ENCODE peak calls at places on chromosome 15, in eight cellular contexts. G is endothelial cell of umbilical vein, I is IMR-90, O is lower lobe of right lung, C is GM23338, Q is fibroblast of lung, D is cardiac muscle cell, X is neural progenitor cell. N is an unnamed sample. For H3K36me3 and H3K4me1, the result is how much of the 10 kb centered on the place peaks cover.

GRCh38 chr15:40256642-40257235 is 17.9 kb downstream of the PAK6 start:
- DNase-seq in G (no peak), I (peak), O (no peak), C (no peak), Q (no peak), D (peak), X (no peak), N (no peak)

GRCh38 chr15:66862111-66862815 is 160.2 kb downstream of the SMAD6 start:
- DNase-seq in G (no peak), I (no peak), O (no peak), C (peak), Q (no peak), D (no peak), X (no peak), N (peak)

GRCh38 chr15:40313531-40314398 is 6.0 kb upstream of the PLCB2 start:
- DNase-seq in G (peak), I (no peak), O (peak), C (no peak), Q (no peak), D (no peak), X (no peak), N (peak)

GRCh38 chr15:22961661-22962221 is 18.4 kb downstream of the CYFIP1 start:
- DNase-seq in G (peak), I (peak), O (no peak), C (no peak), Q (peak), D (peak), X (no peak), N (no peak)

GRCh38 chr15:51758645-51759044 is 7.2 kb downstream of the TMOD2 start:
- DNase-seq in G (no peak), I (peak), O (no peak), C (no peak), Q (peak), D (peak), X (no peak), N (peak)

GRCh38 chr15:93829115-93829849 is 402.1 kb upstream of the MCTP2 start:
- DNase-seq in G (no peak), I (no peak), O (no peak), C (no peak), Q (no peak), D (peak), X (no peak), N (no peak)

GRCh38 chr15:51104512-51104911 is 9.8 kb upstream of the TNFAIP8L3 start:
- DNase-seq in G (no peak), I (peak), O (no peak), C (no peak), Q (peak), D (peak), X (peak), N (peak)

GRCh38 chr15:94924971-94925593 is 693.7 kb downstream of the MCTP2 start:
- DNase-seq in G (peak), I (no peak), O (no peak), C (no peak), Q (peak), D (peak), X (no peak), N (no peak)

GRCh38 chr15:65666257-65666656 is 44.5 kb downstream of the SLC24A1 start:
- DNase-seq in G (peak), I (peak), O (no peak), C (no peak), Q (peak), D (peak), X (no peak), N (no peak)

GRCh38 chr15:80876034-80876433 is 96.9 kb downstream of the CEMIP start:
- DNase-seq in G (no peak), I (no peak), O (no peak), C (no peak), Q (no peak), D (peak), X (no peak), N (peak)

GRCh38 chr15:85412956-85413854 is 32.8 kb downstream of the AKAP13 start:
- DNase-seq in G (peak), I (peak), O (peak), C (no peak), Q (peak), D (peak), X (no peak), N (peak)

GRCh38 chr15:62779041-62779810 is 263.3 kb upstream of the TPM1 start:
- DNase-seq in G (peak), I (peak), O (no peak), C (no peak), Q (peak), D (peak), X (no peak), N (peak)

GRCh38 chr15:99707481-99708270 is 25.6 kb downstream of the LYSMD4 start:
- DNase-seq in G (peak), I (peak), O (no peak), C (no peak), Q (peak), D (no peak), X (no peak), N (no peak)

GRCh38 chr15:59501531-59502113 is 63.6 kb downstream of the FAM81A start:
- DNase-seq in G (peak), I (peak), O (no peak), C (peak), Q (peak), D (peak), X (peak), N (no peak)

GRCh38 chr15:65101418-65101890 is 13.5 kb downstream of the UBAP1L start:
- DNase-seq in G (peak), I (peak), O (peak), C (peak), Q (peak), D (peak), X (peak), N (peak)

GRCh38 chr15:67164811-67165652 is 89.4 kb downstream of the AAGAB start:
- DNase-seq in G (peak), I (peak), O (no peak), C (peak), Q (peak), D (peak), X (peak), N (peak)

GRCh38 chr15:95559875-95560394 is 770.6 kb upstream of the NR2F2 start:
- DNase-seq in G (peak), I (peak), O (no peak), C (no peak), Q (peak), D (peak), X (no peak), N (no peak)

GRCh38 chr15:65791335-65792129 is 561 bp downstream of the DENND4A start:
- DNase-seq in G (peak), I (no peak), O (peak), C (peak), Q (peak), D (peak), X (peak), N (peak)

DNA sequence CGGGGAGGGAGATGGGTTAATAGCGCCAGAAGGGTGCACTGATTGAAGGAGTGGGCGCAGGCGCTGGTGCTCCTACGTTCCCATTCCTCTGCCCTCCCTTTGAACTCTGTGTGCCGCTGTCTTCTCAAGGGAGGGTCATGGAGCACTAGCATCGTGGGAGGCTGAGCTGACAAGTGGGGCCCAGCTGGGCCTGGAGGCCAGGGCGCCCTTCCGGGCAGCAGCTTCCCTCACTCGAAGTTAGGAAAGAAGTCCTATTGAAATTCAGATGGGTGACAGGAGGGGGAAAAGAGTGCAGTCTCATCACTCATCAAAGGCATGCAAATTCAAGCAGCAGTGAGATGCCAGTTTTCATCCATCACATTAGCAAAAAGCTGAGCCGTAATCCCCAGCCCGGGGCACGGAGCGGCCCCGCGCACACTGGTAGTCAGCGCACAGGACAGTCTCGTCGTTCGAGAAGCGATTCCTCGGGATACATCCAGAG is 128.2 kb downstream of the LRRK1 start:
- DNase-seq in G (no peak), I (no peak), O (peak), C (peak), Q (peak), D (no peak), X (peak), N (no peak)
- H3K36me3 ChIP-seq in G (under half), I (under half), O (half or more), C (under half), Q (under half), D (under half), X (under half), N (under half)

GRCh38 chr15:90840954-90841353 is 27.4 kb upstream of the FURIN start:
- DNase-seq in G (no peak), I (no peak), O (no peak), C (no peak), Q (no peak), D (peak), X (no peak), N (no peak)

GRCh38 chr15:90838544-90838943 is 29.8 kb upstream of the FURIN start:
- DNase-seq in G (no peak), I (no peak), O (no peak), C (no peak), Q (no peak), D (no peak), X (no peak), N (no peak)

GRCh38 chr15:90840157-90840855 is 28.1 kb upstream of the FURIN start:
- DNase-seq in G (no peak), I (no peak), O (no peak), C (no peak), Q (no peak), D (no peak), X (no peak), N (no peak)

GRCh38 chr15:90838066-90838465 is 30.3 kb upstream of the FURIN start:
- DNase-seq in G (no peak), I (no peak), O (no peak), C (no peak), Q (no peak), D (no peak), X (no peak), N (no peak)

DNA sequence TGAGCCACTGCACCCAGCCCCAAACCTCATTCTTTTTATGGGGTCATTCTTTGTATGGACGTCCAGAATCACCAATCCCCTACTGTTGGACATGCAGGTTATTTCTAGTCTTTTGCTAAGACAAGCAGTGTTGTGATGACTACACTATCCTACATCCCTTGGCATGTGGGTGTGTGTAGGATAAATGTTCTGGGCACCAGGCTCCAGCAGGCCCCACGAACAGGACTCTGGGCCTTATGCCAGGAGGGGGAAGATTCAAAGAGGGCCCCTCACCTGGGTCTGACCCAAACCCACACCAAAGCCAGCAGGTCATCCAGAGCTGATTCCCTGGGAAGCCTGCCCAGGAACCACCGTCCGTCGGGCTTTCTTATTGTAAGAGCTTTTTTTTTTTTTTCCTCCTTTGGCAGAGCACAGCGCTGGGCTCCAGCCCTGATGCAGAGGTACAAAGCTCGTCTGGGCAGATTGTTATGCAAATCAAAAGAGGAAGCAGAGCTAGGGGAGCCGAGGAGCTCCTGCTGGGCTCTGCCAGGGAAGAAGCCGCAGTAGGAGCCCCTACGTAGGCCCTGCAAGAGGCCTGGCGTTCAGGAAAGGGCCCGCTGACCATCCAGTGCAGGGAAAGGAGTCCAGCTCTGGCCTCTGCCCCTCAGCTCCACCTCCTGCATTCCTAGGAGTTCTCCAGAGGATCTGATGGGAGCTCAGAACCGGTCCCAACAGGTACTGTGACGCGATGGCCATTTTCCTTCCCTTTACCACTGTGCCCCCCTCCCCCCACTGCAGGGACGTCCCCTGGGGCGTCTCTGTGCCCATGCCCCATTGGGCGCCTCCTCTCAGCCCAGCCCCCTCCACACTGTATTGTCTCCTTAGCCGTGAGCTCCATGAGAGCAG is 29.0 kb upstream of the FURIN start:
- DNase-seq in G (no peak), I (peak), O (peak), C (peak), Q (no peak), D (peak), X (peak), N (no peak)
- H3K4me1 ChIP-seq in G (under half), I (under half), O (under half), C (under half), Q (under half), D (under half), X (under half), N (under half)

GRCh38 chr15:77075528-77075927 is 4.6 kb upstream of the TSPAN3 start:
- DNase-seq in G (no peak), I (no peak), O (no peak), C (no peak), Q (no peak), D (no peak), X (no peak), N (no peak)
- TF ChIP-seq CTCF in G (no peak), I (no peak), O (no peak), C (no peak), Q (no peak), D (no peak), X (no peak), N (no peak)

DNA sequence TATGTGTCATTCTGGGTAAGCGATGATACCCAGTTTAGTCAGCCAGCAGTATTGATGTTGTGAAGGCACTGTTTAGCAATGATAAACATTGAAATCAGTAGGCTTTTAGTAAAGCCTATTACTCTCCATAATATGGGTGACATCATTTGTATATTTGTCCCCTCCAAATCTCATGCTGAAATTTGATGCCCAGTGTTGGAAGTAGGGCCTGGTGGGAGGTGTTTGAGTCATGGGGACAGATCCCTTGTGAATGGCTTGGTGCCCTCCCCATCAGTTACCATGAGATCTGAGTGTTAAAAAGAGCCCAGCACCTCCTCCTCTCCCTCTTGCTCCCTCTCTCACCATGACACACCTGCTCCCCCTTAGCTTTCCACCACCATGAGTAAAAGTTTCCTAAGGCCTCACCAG is 31.4 kb upstream of the FAN1 start:
- DNase-seq in G (no peak), I (peak), O (no peak), C (no peak), Q (peak), D (no peak), X (no peak), N (no peak)
- H3K36me3 ChIP-seq in G (under half), I (under half), O (under half), C (under half), Q (under half), D (under half), X (under half), N (under half)

GRCh38 chr15:57706405-57707209 is at the start of gene POLR2M:
- DNase-seq in G (peak), I (peak), O (peak), C (peak), Q (peak), D (peak), X (peak), N (peak)
- H3K4me1 ChIP-seq in G (under half), I (under half), O (under half), C (under half), Q (under half), D (under half), X (under half), N (under half)

DNA sequence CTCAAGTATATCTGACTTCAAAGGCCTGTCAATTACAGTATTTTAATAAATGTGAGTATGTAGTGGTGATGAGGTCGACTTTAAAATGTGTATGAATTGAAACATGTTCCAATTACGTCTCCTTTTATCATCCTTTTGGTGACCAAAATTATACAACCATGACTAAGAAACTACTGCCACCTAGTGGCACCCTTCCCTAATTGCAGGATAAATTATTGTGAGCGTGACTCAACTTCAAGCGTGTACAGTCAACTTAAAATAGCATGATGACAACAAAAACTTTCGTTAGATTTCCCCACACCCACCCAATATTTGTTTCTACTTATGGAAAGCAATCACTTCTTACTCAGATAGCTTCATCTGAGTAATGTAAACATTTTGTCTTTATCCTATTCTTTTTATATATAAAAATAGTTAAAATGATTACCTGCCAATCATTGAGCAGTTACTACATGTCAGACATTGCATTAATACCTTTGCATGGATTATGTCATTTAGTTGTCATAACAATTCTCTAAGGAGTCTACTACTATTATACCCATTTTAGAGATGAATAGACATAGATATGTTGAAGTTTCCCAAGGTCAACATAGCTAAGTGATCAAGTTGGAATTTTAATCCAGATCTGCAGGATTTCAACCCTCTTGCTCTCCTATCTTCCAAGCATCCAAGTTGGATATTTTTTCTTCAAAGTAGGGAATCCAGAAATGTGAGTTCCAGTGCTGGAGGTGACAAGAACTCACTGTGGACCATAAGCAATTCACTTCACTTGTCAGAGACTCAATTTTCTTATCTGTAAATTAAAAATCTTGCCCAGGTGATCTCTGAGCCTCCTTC is 106.0 kb downstream of the MEX3B start:
- DNase-seq in G (peak), I (peak), O (no peak), C (peak), Q (peak), D (peak), X (peak), N (no peak)
- TF ChIP-seq CTCF in G (peak), I (peak), O (peak), C (peak), Q (peak), D (peak), X (peak), N (peak)